ENCODE peak calls at places on chromosomes 11 and 22, in eight cellular contexts. One of them, this sample, is unnamed. For H3K9me2, the result is how much of the 10 kb centered on the place peaks cover.

GRCh38 chr11:98564881-98565280 is 455.9 kb upstream of the CNTN5 start:
- DNase-seq in GM23248: no peak
- DNase-seq in OCI-LY7: no peak
- DNase-seq in GM23338: no peak
- DNase-seq in PC-3: no peak
- DNase-seq in HCT116: no peak
- DNase-seq in MM.1S: no peak
- DNase-seq in SK-N-SH: no peak
- DNase-seq in this sample: no peak

GRCh38 chr11:614583-615452 is 932 bp downstream of the IRF7 start:
- DNase-seq in GM23248: peak
- DNase-seq in OCI-LY7: no peak
- DNase-seq in GM23338: no peak
- DNase-seq in PC-3: peak
- DNase-seq in HCT116: no peak
- DNase-seq in MM.1S: no peak
- DNase-seq in SK-N-SH: no peak
- DNase-seq in this sample: no peak

GRCh38 chr11:123107945-123108344 is 46.0 kb upstream of the HSPA8 start:
- DNase-seq in GM23248: no peak
- DNase-seq in OCI-LY7: no peak
- DNase-seq in GM23338: no peak
- DNase-seq in PC-3: no peak
- DNase-seq in HCT116: no peak
- DNase-seq in MM.1S: no peak
- DNase-seq in SK-N-SH: no peak
- DNase-seq in this sample: no peak

GRCh38 chr11:16758382-16759024 is 20.1 kb downstream of the C11orf58 start:
- DNase-seq in GM23248: no peak
- DNase-seq in OCI-LY7: no peak
- DNase-seq in GM23338: no peak
- DNase-seq in PC-3: no peak
- DNase-seq in HCT116: no peak
- DNase-seq in MM.1S: no peak
- DNase-seq in SK-N-SH: no peak
- DNase-seq in this sample: no peak

GRCh38 chr11:28863422-28863821 is 755.2 kb downstream of the METTL15 start:
- DNase-seq in GM23248: no peak
- DNase-seq in OCI-LY7: no peak
- DNase-seq in GM23338: no peak
- DNase-seq in PC-3: no peak
- DNase-seq in HCT116: no peak
- DNase-seq in MM.1S: no peak
- DNase-seq in SK-N-SH: no peak
- DNase-seq in this sample: no peak

GRCh38 chr11:65506770-65507485 is 8.1 kb downstream of the MALAT1 start:
- DNase-seq in GM23248: peak
- DNase-seq in OCI-LY7: peak
- DNase-seq in GM23338: peak
- DNase-seq in PC-3: peak
- DNase-seq in HCT116: peak
- DNase-seq in MM.1S: peak
- DNase-seq in SK-N-SH: no peak
- DNase-seq in this sample: peak

GRCh38 chr11:130711193-130711592 is 205.1 kb downstream of the SNX19 start:
- DNase-seq in GM23248: no peak
- DNase-seq in OCI-LY7: no peak
- DNase-seq in GM23338: no peak
- DNase-seq in PC-3: no peak
- DNase-seq in HCT116: no peak
- DNase-seq in MM.1S: no peak
- DNase-seq in SK-N-SH: no peak
- DNase-seq in this sample: no peak

GRCh38 chr11:104547996-104548661 is 350.1 kb downstream of the CASP12 start:
- DNase-seq in GM23248: peak
- DNase-seq in OCI-LY7: no peak
- DNase-seq in GM23338: peak
- DNase-seq in PC-3: no peak
- DNase-seq in HCT116: no peak
- DNase-seq in MM.1S: no peak
- DNase-seq in SK-N-SH: no peak
- DNase-seq in this sample: no peak

GRCh38 chr11:65182258-65183170 is 786 bp downstream of the CAPN1 start:
- DNase-seq in GM23248: peak
- DNase-seq in OCI-LY7: peak
- DNase-seq in GM23338: peak
- DNase-seq in PC-3: peak
- DNase-seq in HCT116: peak
- DNase-seq in MM.1S: no peak
- DNase-seq in SK-N-SH: no peak
- DNase-seq in this sample: peak

GRCh38 chr11:64245797-64246623 is 733 bp downstream of the PPP1R14B start:
- DNase-seq in GM23248: peak
- DNase-seq in OCI-LY7: peak
- DNase-seq in GM23338: peak
- DNase-seq in PC-3: peak
- DNase-seq in HCT116: no peak
- DNase-seq in MM.1S: peak
- DNase-seq in SK-N-SH: peak
- DNase-seq in this sample: peak

GRCh38 chr11:83480811-83481210 is 194.6 kb upstream of the CCDC90B start:
- DNase-seq in GM23248: no peak
- DNase-seq in OCI-LY7: no peak
- DNase-seq in GM23338: peak
- DNase-seq in PC-3: no peak
- DNase-seq in HCT116: no peak
- DNase-seq in MM.1S: no peak
- DNase-seq in SK-N-SH: no peak
- DNase-seq in this sample: no peak

GRCh38 chr11:45543808-45544422 is 121.5 kb downstream of the CHST1 start:
- DNase-seq in GM23248: peak
- DNase-seq in OCI-LY7: peak
- DNase-seq in GM23338: peak
- DNase-seq in PC-3: peak
- DNase-seq in HCT116: no peak
- DNase-seq in MM.1S: peak
- DNase-seq in SK-N-SH: no peak
- DNase-seq in this sample: peak

GRCh38 chr22:17823226-17823625 is 49.0 kb upstream of the BID start:
- DNase-seq in GM23248: no peak
- DNase-seq in OCI-LY7: no peak
- DNase-seq in GM23338: no peak
- DNase-seq in PC-3: no peak
- DNase-seq in HCT116: no peak
- DNase-seq in MM.1S: no peak
- DNase-seq in SK-N-SH: no peak
- DNase-seq in this sample: no peak

GRCh38 chr22:44422742-44423370 is 75.2 kb downstream of the RTL6 start:
- DNase-seq in GM23248: no peak
- DNase-seq in OCI-LY7: no peak
- DNase-seq in GM23338: no peak
- DNase-seq in PC-3: peak
- DNase-seq in HCT116: no peak
- DNase-seq in MM.1S: no peak
- DNase-seq in SK-N-SH: peak
- DNase-seq in this sample: no peak

GRCh38 chr11:46120711-46121327 is 435 bp downstream of the PHF21A start:
- DNase-seq in GM23248: peak
- DNase-seq in OCI-LY7: peak
- DNase-seq in GM23338: peak
- DNase-seq in PC-3: no peak
- DNase-seq in HCT116: no peak
- DNase-seq in MM.1S: peak
- DNase-seq in SK-N-SH: peak
- DNase-seq in this sample: peak

GRCh38 chr11:75214411-75214821 is 26.2 kb upstream of the TPBGL start:
- DNase-seq in GM23248: peak
- DNase-seq in OCI-LY7: peak
- DNase-seq in GM23338: peak
- DNase-seq in PC-3: peak
- DNase-seq in HCT116: peak
- DNase-seq in MM.1S: peak
- DNase-seq in SK-N-SH: peak
- DNase-seq in this sample: peak

GRCh38 chr22:31118046-31118820 is 4.5 kb upstream of the INPP5J start:
- DNase-seq in GM23248: no peak
- DNase-seq in OCI-LY7: no peak
- DNase-seq in GM23338: no peak
- DNase-seq in PC-3: no peak
- DNase-seq in HCT116: no peak
- DNase-seq in MM.1S: no peak
- DNase-seq in SK-N-SH: no peak
- DNase-seq in this sample: no peak

GRCh38 chr11:225734-226453 is 10.2 kb downstream of the SIRT3 start:
- DNase-seq in GM23248: peak
- DNase-seq in OCI-LY7: no peak
- DNase-seq in GM23338: no peak
- DNase-seq in PC-3: no peak
- DNase-seq in HCT116: no peak
- DNase-seq in MM.1S: no peak
- DNase-seq in SK-N-SH: no peak
- DNase-seq in this sample: no peak

GRCh38 chr11:119585038-119585666 is 143.8 kb downstream of the NECTIN1 start:
- DNase-seq in GM23248: peak
- DNase-seq in OCI-LY7: no peak
- DNase-seq in GM23338: peak
- DNase-seq in PC-3: peak
- DNase-seq in HCT116: no peak
- DNase-seq in MM.1S: no peak
- DNase-seq in SK-N-SH: peak
- DNase-seq in this sample: peak

GRCh38 chr11:131353761-131354160 is 16.7 kb upstream of the NTM start:
- DNase-seq in GM23248: no peak
- DNase-seq in OCI-LY7: no peak
- DNase-seq in GM23338: no peak
- DNase-seq in PC-3: no peak
- DNase-seq in HCT116: no peak
- DNase-seq in MM.1S: no peak
- DNase-seq in SK-N-SH: no peak
- DNase-seq in this sample: no peak

GRCh38 chr11:11789735-11790369 is 51.9 kb upstream of the USP47 start:
- DNase-seq in GM23248: peak
- DNase-seq in OCI-LY7: peak
- DNase-seq in GM23338: peak
- DNase-seq in PC-3: peak
- DNase-seq in HCT116: no peak
- DNase-seq in MM.1S: no peak
- DNase-seq in SK-N-SH: peak
- DNase-seq in this sample: peak

GRCh38 chr11:29129850-29130249 is 887.0 kb downstream of the KCNA4 start:
- DNase-seq in GM23248: peak
- DNase-seq in OCI-LY7: no peak
- DNase-seq in GM23338: no peak
- DNase-seq in PC-3: peak
- DNase-seq in HCT116: no peak
- DNase-seq in MM.1S: no peak
- DNase-seq in SK-N-SH: no peak
- DNase-seq in this sample: no peak

GRCh38 chr11:104573431-104573830 is 324.8 kb downstream of the CASP12 start:
- DNase-seq in GM23248: peak
- DNase-seq in OCI-LY7: no peak
- DNase-seq in GM23338: no peak
- DNase-seq in PC-3: peak
- DNase-seq in HCT116: no peak
- DNase-seq in MM.1S: no peak
- DNase-seq in SK-N-SH: no peak
- DNase-seq in this sample: no peak

GRCh38 chr11:9903579-9903978 is 239.7 kb downstream of the SWAP70 start:
- DNase-seq in GM23248: no peak
- DNase-seq in OCI-LY7: no peak
- DNase-seq in GM23338: no peak
- DNase-seq in PC-3: no peak
- DNase-seq in HCT116: no peak
- DNase-seq in MM.1S: no peak
- DNase-seq in SK-N-SH: no peak
- DNase-seq in this sample: no peak
- TF ChIP-seq EZH2phosphoT487 in GM23248: no peak
- TF ChIP-seq EZH2phosphoT487 in OCI-LY7: no peak
- TF ChIP-seq EZH2phosphoT487 in GM23338: no peak
- TF ChIP-seq EZH2phosphoT487 in PC-3: no peak
- TF ChIP-seq EZH2phosphoT487 in HCT116: no peak
- TF ChIP-seq EZH2phosphoT487 in MM.1S: no peak
- TF ChIP-seq EZH2phosphoT487 in SK-N-SH: no peak
- TF ChIP-seq EZH2phosphoT487 in this sample: no peak

GRCh38 chr11:34629711-34630110 is 8.8 kb downstream of the EHF start:
- DNase-seq in GM23248: no peak
- DNase-seq in OCI-LY7: no peak
- DNase-seq in GM23338: no peak
- DNase-seq in PC-3: peak
- DNase-seq in HCT116: no peak
- DNase-seq in MM.1S: no peak
- DNase-seq in SK-N-SH: no peak
- DNase-seq in this sample: no peak
- H3K27ac ChIP-seq in GM23248: no peak
- H3K27ac ChIP-seq in OCI-LY7: no peak
- H3K27ac ChIP-seq in GM23338: no peak
- H3K27ac ChIP-seq in PC-3: peak
- H3K27ac ChIP-seq in HCT116: no peak
- H3K27ac ChIP-seq in MM.1S: no peak
- H3K27ac ChIP-seq in SK-N-SH: no peak
- H3K27ac ChIP-seq in this sample: peak

GRCh38 chr11:67451658-67451976 is 912 bp downstream of the GPR152 start:
- DNase-seq in GM23248: no peak
- DNase-seq in OCI-LY7: no peak
- DNase-seq in GM23338: no peak
- DNase-seq in PC-3: no peak
- DNase-seq in HCT116: no peak
- DNase-seq in MM.1S: no peak
- DNase-seq in SK-N-SH: no peak
- DNase-seq in this sample: no peak

GRCh38 chr11:67455054-67455453 is at the start of gene CABP4:
- DNase-seq in GM23248: no peak
- DNase-seq in OCI-LY7: no peak
- DNase-seq in GM23338: no peak
- DNase-seq in PC-3: no peak
- DNase-seq in HCT116: no peak
- DNase-seq in MM.1S: no peak
- DNase-seq in SK-N-SH: no peak
- DNase-seq in this sample: no peak

GRCh38 chr11:67456068-67456705 is 1.0 kb downstream of the CABP4 start:
- DNase-seq in GM23248: no peak
- DNase-seq in OCI-LY7: no peak
- DNase-seq in GM23338: no peak
- DNase-seq in PC-3: no peak
- DNase-seq in HCT116: no peak
- DNase-seq in MM.1S: no peak
- DNase-seq in SK-N-SH: no peak
- DNase-seq in this sample: no peak

GRCh38 chr11:67452141-67452952 is at the start of gene GPR152:
- DNase-seq in GM23248: no peak
- DNase-seq in OCI-LY7: no peak
- DNase-seq in GM23338: no peak
- DNase-seq in PC-3: no peak
- DNase-seq in HCT116: no peak
- DNase-seq in MM.1S: no peak
- DNase-seq in SK-N-SH: no peak
- DNase-seq in this sample: no peak

GRCh38 chr11:67453816-67454732 is 1.1 kb upstream of the CABP4 start:
- DNase-seq in GM23248: no peak
- DNase-seq in OCI-LY7: no peak
- DNase-seq in GM23338: no peak
- DNase-seq in PC-3: no peak
- DNase-seq in HCT116: no peak
- DNase-seq in MM.1S: no peak
- DNase-seq in SK-N-SH: no peak
- DNase-seq in this sample: no peak
- H3K9me2 ChIP-seq in GM23248: under half
- H3K9me2 ChIP-seq in OCI-LY7: under half
- H3K9me2 ChIP-seq in GM23338: under half
- H3K9me2 ChIP-seq in PC-3: under half
- H3K9me2 ChIP-seq in HCT116: under half
- H3K9me2 ChIP-seq in MM.1S: under half
- H3K9me2 ChIP-seq in SK-N-SH: under half
- H3K9me2 ChIP-seq in this sample: under half

GRCh38 chr11:117180020-117180419 is 1.5 kb downstream of the SIDT2 start:
- DNase-seq in GM23248: peak
- DNase-seq in OCI-LY7: no peak
- DNase-seq in GM23338: no peak
- DNase-seq in PC-3: no peak
- DNase-seq in HCT116: no peak
- DNase-seq in MM.1S: no peak
- DNase-seq in SK-N-SH: peak
- DNase-seq in this sample: no peak
- TF ChIP-seq EZH2phosphoT487 in GM23248: no peak
- TF ChIP-seq EZH2phosphoT487 in OCI-LY7: no peak
- TF ChIP-seq EZH2phosphoT487 in GM23338: no peak
- TF ChIP-seq EZH2phosphoT487 in PC-3: no peak
- TF ChIP-seq EZH2phosphoT487 in HCT116: no peak
- TF ChIP-seq EZH2phosphoT487 in MM.1S: no peak
- TF ChIP-seq EZH2phosphoT487 in SK-N-SH: no peak
- TF ChIP-seq EZH2phosphoT487 in this sample: no peak

This sample was measured in hepatocyte.